ENCODE peak calls at places on chromosomes 1 and 21, in five cellular contexts. T is K562, D is transverse colon, F is HCT116, Q is stomach. S is an unnamed sample.

GRCh38 chr1:226424228-226425003 is 16.5 kb upstream of the PARP1 start:
- DNase-seq in Q (no peak), F (peak; percentile 28), T (peak; percentile 52), D (no peak), S (no peak)

GRCh38 chr1:31759266-31760023 is 4.7 kb downstream of the ADGRB2 start:
- DNase-seq in D (no peak), T (no peak), Q (no peak), F (no peak), S (no peak)

GRCh38 chr1:172969611-172970010 is 81.1 kb downstream of the TNFSF18 start:
- DNase-seq in Q (no peak), T (no peak), D (no peak), F (no peak), S (no peak)

GRCh38 chr1:119449964-119450363 is 35.0 kb downstream of the HSD3B2 start:
- DNase-seq in F (no peak), D (no peak), Q (no peak), T (peak; percentile 52), S (no peak)

GRCh38 chr1:214295934-214296333 is 15.0 kb downstream of the SMYD2 start:
- DNase-seq in Q (no peak), F (no peak), D (no peak), T (no peak), S (no peak)

GRCh38 chr21:42862774-42863503 is 16.4 kb downstream of the WDR4 start:
- DNase-seq in Q (peak; percentile 52), F (no peak), D (peak; percentile 41), T (no peak), S (no peak)

GRCh38 chr21:22795091-22795490 is 1796.9 kb downstream of the NCAM2 start:
- DNase-seq in T (no peak), Q (no peak), F (no peak), D (no peak), S (no peak)

GRCh38 chr1:202107321-202107761 is 15.4 kb upstream of the GPR37L1 start:
- DNase-seq in T (no peak), Q (peak; percentile 95), D (peak; percentile 79), F (no peak), S (no peak)

GRCh38 chr1:160092366-160093068 is 5.9 kb downstream of the IGSF8 start:
- DNase-seq in T (no peak), F (no peak), D (no peak), Q (no peak), S (no peak)

GRCh38 chr1:20178634-20179368 is 7.1 kb upstream of the UBXN10 start:
- DNase-seq in F (no peak), T (no peak), D (no peak), Q (no peak), S (no peak)

GRCh38 chr1:78831731-78832360 is 174.7 kb downstream of the ADGRL4 start:
- DNase-seq in F (peak; percentile 53), Q (no peak), D (no peak), T (no peak), S (no peak)

DNA sequence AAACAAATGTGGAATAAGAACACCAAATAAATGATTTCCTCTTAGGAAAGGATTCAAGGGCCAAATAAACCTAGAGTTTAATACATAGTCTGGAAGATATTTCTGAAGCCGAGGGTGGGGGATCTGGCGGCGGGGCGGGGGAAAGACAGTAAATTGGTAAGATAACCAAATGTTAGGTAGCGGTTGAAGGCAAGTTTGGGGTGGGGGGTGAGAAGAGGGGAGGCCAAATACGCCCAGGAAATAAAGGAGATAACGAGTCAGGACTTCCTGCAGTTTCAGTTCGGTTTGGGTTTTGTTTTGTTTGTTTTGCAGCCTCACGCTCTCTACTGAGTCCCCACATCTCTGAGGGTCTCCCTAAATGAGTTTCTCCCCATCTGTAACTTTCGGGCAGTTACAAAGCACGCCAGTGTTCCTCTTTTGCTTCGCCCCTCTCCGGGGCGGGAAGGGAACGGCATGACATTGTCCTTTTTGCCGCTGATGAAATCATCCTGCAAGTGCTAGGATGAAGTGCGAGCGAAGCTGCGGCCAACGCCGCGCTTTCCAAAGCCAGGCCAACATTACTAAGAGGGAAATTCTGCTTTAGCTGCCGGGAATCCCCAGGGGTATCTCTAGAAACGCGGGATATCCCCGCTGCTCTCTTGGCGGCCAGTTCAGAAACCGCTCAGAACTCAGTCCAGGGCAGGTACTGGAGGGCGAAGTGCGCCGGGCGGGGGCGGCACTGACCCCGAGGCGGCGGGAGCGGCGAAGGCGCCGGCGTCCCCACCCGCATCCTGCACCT is 811 bp downstream of the NIBAN1 start:
- DNase-seq in F (no peak), Q (peak; percentile 45), T (peak; percentile 79), D (peak; percentile 37), S (peak; percentile 37)
- TF ChIP-seq POLR2AphosphoS5 in F (no peak), Q (no peak), T (no peak), D (no peak), S (no peak)

GRCh38 chr21:26964379-26964778 is 2.5 kb downstream of the ADAMTS5 start:
- DNase-seq in F (no peak), T (no peak), Q (peak; percentile 28), D (peak; percentile 35), S (no peak)
- TF ChIP-seq POLR2A in F (no peak), T (no peak), Q (no peak), D (peak; percentile 52), S (no peak)

GRCh38 chr1:209883341-209883971 is 54.6 kb upstream of the SYT14 start:
- DNase-seq in D (no peak), Q (no peak), T (no peak), F (no peak), S (no peak)

GRCh38 chr1:209886219-209886536 is 51.8 kb upstream of the SYT14 start:
- DNase-seq in T (no peak), F (no peak), Q (no peak), D (no peak), S (no peak)

GRCh38 chr1:209884249-209884648 is 53.8 kb upstream of the SYT14 start:
- DNase-seq in T (no peak), D (no peak), F (no peak), Q (no peak), S (no peak)

GRCh38 chr1:209884665-209885117 is 53.3 kb upstream of the SYT14 start:
- DNase-seq in Q (peak; percentile 39), T (peak; percentile 75), F (peak; percentile 81), D (no peak), S (no peak)

DNA sequence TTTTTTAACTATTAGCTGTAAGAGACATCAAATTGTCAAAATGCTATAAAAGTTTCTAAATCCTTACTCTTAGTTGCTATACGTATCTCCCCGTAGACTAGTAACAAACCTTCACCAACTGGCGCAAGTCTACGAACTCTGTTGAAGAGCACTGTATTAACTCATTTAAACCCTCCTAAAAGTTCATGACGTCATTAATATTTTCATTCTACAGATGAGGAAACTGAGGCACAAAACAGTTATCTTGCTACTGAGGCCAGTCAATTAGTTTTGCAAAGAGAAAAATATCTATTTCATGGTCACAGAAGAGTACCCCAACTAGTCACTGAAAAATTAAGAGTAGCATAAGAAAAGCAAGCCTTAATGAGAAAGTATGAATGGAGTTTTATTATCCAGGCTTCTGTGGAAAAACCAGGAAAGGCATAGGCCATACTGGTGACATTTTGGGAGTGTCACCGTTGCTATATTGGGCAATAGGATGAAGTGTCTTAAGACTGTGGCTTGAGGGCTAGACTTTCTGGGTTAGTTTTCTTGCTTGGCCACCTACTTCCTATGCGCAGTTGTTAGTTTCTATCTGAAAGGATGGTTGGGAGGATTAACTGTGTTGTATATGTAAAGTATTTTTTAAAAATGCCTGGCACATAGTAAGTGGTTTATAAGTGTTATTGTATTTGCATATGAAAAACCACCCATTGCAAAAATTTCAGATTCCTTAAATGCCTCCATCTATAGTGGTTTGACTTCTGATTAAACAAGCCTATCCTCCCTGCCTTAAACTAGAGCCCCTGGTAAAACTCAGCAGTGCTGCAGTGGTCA is 52.4 kb upstream of the SYT14 start:
- DNase-seq in F (no peak), Q (no peak), T (no peak), D (no peak), S (no peak)
- TF ChIP-seq POLR2AphosphoS5 in F (no peak), Q (no peak), T (no peak), D (no peak), S (no peak)

GRCh38 chr21:41510500-41510899 is 2.5 kb upstream of the TMPRSS2 start:
- DNase-seq in T (no peak), F (no peak), Q (no peak), D (no peak), S (no peak)
- TF ChIP-seq POLR2A in T (no peak), F (no peak), Q (no peak), D (peak; percentile 43), S (no peak)

DNA sequence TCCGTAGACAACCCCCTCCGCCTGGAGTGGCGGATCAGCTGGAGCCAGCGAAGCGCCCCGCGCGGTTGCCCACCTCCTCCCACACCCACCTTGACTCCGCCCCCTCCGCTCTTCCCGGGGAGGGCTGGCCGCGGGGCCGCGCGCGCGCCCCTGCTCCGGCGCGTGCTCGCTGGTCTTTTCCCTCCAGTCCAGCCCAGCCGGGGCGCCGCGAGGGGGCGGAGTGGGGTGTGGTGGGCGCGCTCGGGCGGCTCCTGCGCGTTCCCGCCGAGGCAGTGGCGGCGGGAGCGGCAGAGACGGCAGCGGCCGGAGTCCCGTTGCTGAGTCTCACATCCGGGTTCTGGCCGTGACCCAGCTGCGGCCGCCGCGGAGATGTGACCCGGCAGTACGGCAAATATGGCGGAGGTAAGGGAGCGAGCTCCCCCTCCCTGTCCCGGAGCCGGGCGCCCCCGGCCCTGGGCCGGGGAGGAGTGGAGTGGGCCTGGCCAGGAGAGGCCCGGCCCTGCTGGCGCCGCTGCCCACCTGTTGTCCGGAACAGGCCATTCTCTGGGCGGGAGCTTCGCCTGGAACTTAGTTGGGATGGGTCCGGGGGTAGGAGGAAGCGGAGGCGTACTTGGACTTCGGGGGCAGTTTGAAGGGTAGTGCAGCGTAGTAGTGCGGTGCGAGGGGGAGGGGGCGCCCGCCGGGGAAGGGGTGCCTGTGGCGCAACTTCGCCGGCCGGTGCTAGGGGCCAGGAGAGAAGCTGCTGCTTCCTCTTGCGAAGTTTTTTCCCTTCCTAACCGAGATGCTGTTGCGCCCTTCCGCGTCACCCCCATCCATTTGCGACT is 5.4 kb downstream of the MIER1 start:
- DNase-seq in T (peak; percentile 97), F (peak; percentile 84), D (peak; percentile 97), Q (peak; percentile 96), S (peak; percentile 64)
- TF ChIP-seq POLR2AphosphoS5 in T (peak; percentile 38), F (peak; percentile 79), D (peak; percentile 70), Q (peak; percentile 70), S (peak; percentile 79)

GRCh38 chr1:150560986-150561829 is 12.0 kb downstream of the ADAMTSL4 start:
- DNase-seq in Q (peak; percentile 96), F (peak; percentile 94), D (peak; percentile 96), T (peak; percentile 93), S (no peak)
- TF ChIP-seq POLR2A in Q (peak; percentile 85), F (peak; percentile 52), D (peak; percentile 96), T (peak; percentile 48), S (no peak)

DNA sequence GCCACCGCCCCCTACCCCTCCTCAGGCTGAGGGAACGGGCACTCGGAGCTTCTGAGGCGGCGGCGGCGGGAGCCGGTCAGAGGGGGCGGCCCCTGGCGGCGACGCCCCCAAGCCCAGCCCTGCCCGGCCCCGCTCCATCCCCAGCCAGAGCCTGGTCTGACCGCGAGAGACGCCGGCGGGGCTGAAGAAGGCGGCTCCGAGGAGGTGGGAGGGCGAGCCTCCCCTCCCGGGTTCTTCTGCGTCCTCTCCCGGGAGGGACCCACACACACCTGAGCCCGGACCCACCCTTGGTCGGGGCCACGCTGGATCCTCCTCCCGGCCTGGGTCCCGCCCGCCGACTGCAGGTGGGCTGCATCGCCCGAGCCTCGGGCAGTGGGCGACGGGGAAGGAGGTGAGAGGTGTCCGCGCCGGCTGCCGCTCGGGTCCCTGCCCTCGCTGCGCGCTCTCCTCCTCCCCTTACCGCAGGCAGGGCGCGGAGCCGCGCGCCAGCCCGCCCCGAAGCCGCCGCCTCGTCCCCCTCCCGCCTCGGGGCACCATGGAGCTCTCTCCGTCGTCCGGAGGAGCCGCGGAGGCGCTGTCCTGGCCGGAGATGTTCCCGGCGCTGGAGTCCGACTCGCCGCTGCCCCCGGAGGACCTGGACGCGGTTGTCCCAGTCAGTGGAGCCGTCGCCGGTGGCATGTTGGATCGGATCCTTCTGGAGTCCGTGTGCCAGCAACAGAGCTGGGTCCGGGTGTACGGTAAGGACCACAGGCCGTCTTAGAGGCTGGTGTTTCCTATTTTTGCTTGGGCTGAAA is at the start of gene RASAL2:
- DNase-seq in Q (peak; percentile 62), T (peak; percentile 57), F (no peak), D (peak; percentile 66), S (peak; percentile 44)
- TF ChIP-seq POLR2AphosphoS5 in Q (no peak), T (no peak), F (peak; percentile 8), D (no peak), S (no peak)

S was measured in GM12891.